ENCODE peak calls at places on chromosomes 2 and 18, in seven cellular contexts. P is amniotic stem cell; E is NCI-H1105 treated with DMSO at 0.1 percent for 48 hours; F is hepatocyte; W is naive B cell; A is stimulated activated CD4-positive, alpha-beta T cell treated with anti-CD3 and anti-CD28 coated beads, Interleukin-2, amount 100 ng/mL, for 4 hours; S is HEK293T. Z is an unnamed sample.

GRCh38 chr2:240520143-240520973 is 37.4 kb downstream of the ANKMY1 start:
- DNase-seq in P (no peak), E (no peak), F (no peak), W (no peak), A (no peak), S (no peak), Z (no peak)

GRCh38 chr18:55322176-55322735 is 265.7 kb downstream of the TCF4 start:
- DNase-seq in P (peak; percentile 85), E (peak; percentile 95), F (peak; percentile 85), W (peak; percentile 73), A (no peak), S (peak; percentile 38), Z (no peak)

GRCh38 chr18:36693931-36694661 is 134.7 kb downstream of the TPGS2 start:
- DNase-seq in P (peak; percentile 26), E (peak; percentile 61), F (peak; percentile 52), W (no peak), A (no peak), S (no peak), Z (no peak)

GRCh38 chr2:218367415-218368149 is 10.9 kb downstream of the CATIP start:
- DNase-seq in P (peak; percentile 7), E (no peak), F (peak; percentile 93), W (peak; percentile 75), A (peak; percentile 41), S (no peak), Z (peak; percentile 60)

GRCh38 chr2:83565231-83566025 is 893.7 kb downstream of the SUCLG1 start:
- DNase-seq in P (no peak), E (no peak), F (no peak), W (no peak), A (no peak), S (no peak), Z (no peak)

GRCh38 chr2:172623249-172623965 is 67.5 kb downstream of the PDK1 start:
- DNase-seq in P (no peak), E (no peak), F (no peak), W (no peak), A (no peak), S (no peak), Z (no peak)

GRCh38 chr2:110869472-110870446 is 137.4 kb downstream of the ACOXL start:
- DNase-seq in P (no peak), E (no peak), F (no peak), W (no peak), A (no peak), S (no peak), Z (peak; percentile 27)

GRCh38 chr2:181553244-181553643 is 96.1 kb downstream of the ITGA4 start:
- DNase-seq in P (no peak), E (no peak), F (no peak), W (no peak), A (no peak), S (no peak), Z (no peak)

GRCh38 chr18:73752546-73752945 is 395.1 kb downstream of the FBXO15 start:
- DNase-seq in P (peak; percentile 31), E (no peak), F (no peak), W (no peak), A (no peak), S (no peak), Z (no peak)

GRCh38 chr2:11753886-11754704 is 7.7 kb downstream of the LPIN1 start:
- DNase-seq in P (peak; percentile 40), E (peak; percentile 25), F (no peak), W (peak; percentile 45), A (peak; percentile 73), S (no peak), Z (no peak)

GRCh38 chr18:79559121-79559835 is 120.3 kb upstream of the CTDP1 start:
- DNase-seq in P (no peak), E (no peak), F (no peak), W (no peak), A (no peak), S (no peak), Z (no peak)

GRCh38 chr2:85889648-85890281 is 975 bp upstream of the ST3GAL5 start:
- DNase-seq in P (no peak), E (peak; percentile 45), F (no peak), W (no peak), A (no peak), S (no peak), Z (no peak)

GRCh38 chr2:216842634-216843033 is 17.2 kb downstream of the TNP1 start:
- DNase-seq in P (no peak), E (no peak), F (no peak), W (no peak), A (no peak), S (no peak), Z (no peak)

GRCh38 chr2:217650716-217651360 is 352.0 kb downstream of the TNS1 start:
- DNase-seq in P (peak; percentile 22), E (peak; percentile 46), F (peak; percentile 88), W (no peak), A (no peak), S (peak; percentile 73), Z (peak; percentile 60)

GRCh38 chr2:242015366-242016065 is 146.0 kb downstream of the RTP5 start:
- DNase-seq in P (no peak), E (no peak), F (no peak), W (no peak), A (no peak), S (no peak), Z (no peak)

GRCh38 chr2:3301001-3301400 is 76.6 kb downstream of the EIPR1 start:
- DNase-seq in P (no peak), E (no peak), F (no peak), W (no peak), A (no peak), S (no peak), Z (no peak)

GRCh38 chr18:58095251-58095650 is 51.2 kb downstream of the NEDD4L start:
- DNase-seq in P (no peak), E (no peak), F (no peak), W (no peak), A (no peak), S (no peak), Z (no peak)

GRCh38 chr2:16382451-16382850 is 283.2 kb downstream of the CYRIA start:
- DNase-seq in P (no peak), E (no peak), F (no peak), W (no peak), A (no peak), S (no peak), Z (no peak)

GRCh38 chr2:239814136-239814916 is 210.8 kb downstream of the NDUFA10 start:
- DNase-seq in P (no peak), E (no peak), F (peak; percentile 43), W (no peak), A (no peak), S (no peak), Z (no peak)

GRCh38 chr2:71715241-71715750 is 261.9 kb downstream of the DYSF start:
- DNase-seq in P (no peak), E (no peak), F (no peak), W (no peak), A (no peak), S (no peak), Z (no peak)

GRCh38 chr2:234026111-234026510 is 24.4 kb upstream of the SPP2 start:
- DNase-seq in P (no peak), E (no peak), F (peak; percentile 8), W (no peak), A (no peak), S (no peak), Z (no peak)

GRCh38 chr18:36427369-36427768 is 129.9 kb downstream of the FHOD3 start:
- DNase-seq in P (no peak), E (no peak), F (no peak), W (no peak), A (no peak), S (no peak), Z (no peak)

GRCh38 chr2:24297663-24298062 is 62.7 kb downstream of the ITSN2 start:
- DNase-seq in P (no peak), E (no peak), F (no peak), W (no peak), A (no peak), S (no peak), Z (no peak)

GRCh38 chr18:3902676-3903075 is 452.7 kb downstream of the TGIF1 start:
- DNase-seq in P (no peak), E (no peak), F (no peak), W (no peak), A (no peak), S (no peak), Z (no peak)

GRCh38 chr2:112343827-112344585 is 68.6 kb downstream of the ZC3H6 start:
- DNase-seq in P (no peak), E (no peak), F (no peak), W (no peak), A (no peak), S (no peak), Z (no peak)

GRCh38 chr2:7146151-7146550 is 228.9 kb downstream of the RNF144A start:
- DNase-seq in P (no peak), E (no peak), F (no peak), W (no peak), A (no peak), S (no peak), Z (no peak)

GRCh38 chr2:19569300-19569791 is 210.9 kb upstream of the OSR1 start:
- DNase-seq in P (no peak), E (no peak), F (peak; percentile 28), W (no peak), A (no peak), S (no peak), Z (no peak)

GRCh38 chr2:38797276-38797675 is 19.3 kb downstream of the GEMIN6 start:
- DNase-seq in P (no peak), E (no peak), F (no peak), W (no peak), A (no peak), S (no peak), Z (no peak)

GRCh38 chr18:50203801-50204604 is 9.1 kb upstream of the MYO5B start:
- DNase-seq in P (no peak), E (peak; percentile 82), F (peak; percentile 83), W (no peak), A (no peak), S (peak; percentile 65), Z (peak; percentile 49)

GRCh38 chr18:48994044-48994651 is 43.4 kb upstream of the SMAD7 start:
- DNase-seq in P (no peak), E (no peak), F (peak; percentile 49), W (no peak), A (no peak), S (no peak), Z (no peak)

GRCh38 chr2:223855426-223855825 is 18.0 kb upstream of the AP1S3 start:
- DNase-seq in P (no peak), E (no peak), F (no peak), W (no peak), A (no peak), S (no peak), Z (no peak)

GRCh38 chr18:48914581-48915251 is 36.0 kb downstream of the SMAD7 start:
- DNase-seq in P (no peak), E (no peak), F (peak; percentile 42), W (no peak), A (no peak), S (no peak), Z (no peak)

GRCh38 chr2:234032301-234032856 is 18.1 kb upstream of the SPP2 start:
- DNase-seq in P (no peak), E (no peak), F (no peak), W (no peak), A (no peak), S (no peak), Z (no peak)

GRCh38 chr2:12006841-12007240 is 260.4 kb downstream of the LPIN1 start:
- DNase-seq in P (peak; percentile 11), E (no peak), F (peak; percentile 56), W (no peak), A (no peak), S (no peak), Z (no peak)

GRCh38 chr2:26054598-26055348 is 20.9 kb downstream of the RAB10 start:
- DNase-seq in P (no peak), E (no peak), F (no peak), W (no peak), A (no peak), S (no peak), Z (no peak)

GRCh38 chr2:38293152-38293865 is 83.8 kb downstream of the ATL2 start:
- DNase-seq in P (no peak), E (no peak), F (no peak), W (no peak), A (no peak), S (no peak), Z (no peak)

GRCh38 chr2:68031546-68032160 is 31.2 kb downstream of the C1D start:
- DNase-seq in P (peak; percentile 1), E (peak; percentile 57), F (peak; percentile 63), W (peak; percentile 11), A (no peak), S (peak; percentile 27), Z (peak; percentile 32)

GRCh38 chr2:148020358-148021058 is at the start of gene ORC4:
- DNase-seq in P (peak; percentile 99), E (peak; percentile 97), F (peak; percentile 100), W (peak; percentile 95), A (peak; percentile 98), S (peak; percentile 84), Z (peak; percentile 98)

Z was measured in HCT116.